ENCODE peak calls at places on chromosomes 13 and 19, in nine cellular contexts. F is ovary; X is naive thymus-derived CD4-positive, alpha-beta T cell; G is aorta; Y is substantia nigra; O is thoracic aorta; V is WERI-Rb-1; S is GM23338; M is CD8-positive, alpha-beta T cell. U is an unnamed sample.

GRCh38 chr13:91297503-91297902 is 50.0 kb upstream of the MIR17HG start:
- DNase-seq in Y (no peak), M (no peak), F (no peak), G (no peak), O (no peak), V (no peak), S (no peak), X (no peak), U (no peak)

GRCh38 chr13:20828540-20829364 is 55.0 kb upstream of the EEF1AKMT1 start:
- DNase-seq in S (peak; percentile 87), V (peak; percentile 30), G (no peak), Y (no peak), X (no peak), O (no peak), F (no peak), M (peak; percentile 43), U (peak; percentile 52)

GRCh38 chr19:54473071-54473941 is at the start of gene CDC42EP5:
- DNase-seq in O (no peak), F (peak; percentile 61), V (no peak), G (peak; percentile 91), S (peak; percentile 46), Y (no peak), M (no peak), X (no peak), U (no peak)

GRCh38 chr13:37657134-37657533 is 58.6 kb upstream of the POSTN start:
- DNase-seq in V (no peak), M (no peak), F (no peak), X (no peak), G (no peak), S (no peak), O (no peak), Y (no peak), U (no peak)

GRCh38 chr13:98575009-98575866 is 1.7 kb downstream of the STK24 start:
- DNase-seq in V (no peak), F (no peak), O (no peak), S (no peak), M (no peak), X (no peak), Y (no peak), G (no peak), U (no peak)

GRCh38 chr13:107834717-107835116 is 380.6 kb downstream of the LIG4 start:
- DNase-seq in Y (no peak), F (no peak), M (no peak), G (no peak), O (no peak), X (no peak), V (no peak), S (no peak), U (no peak)

GRCh38 chr13:96726651-96727050 is 267.6 kb downstream of the OXGR1 start:
- DNase-seq in X (no peak), M (no peak), V (no peak), Y (no peak), F (no peak), G (no peak), S (no peak), O (no peak), U (no peak)

GRCh38 chr19:47004012-47004465 is 15.6 kb upstream of the NPAS1 start:
- DNase-seq in F (no peak), V (no peak), O (no peak), X (no peak), S (no peak), G (no peak), Y (no peak), M (no peak), U (no peak)

GRCh38 chr13:76004411-76004810 is 368.3 kb downstream of the LMO7 start:
- DNase-seq in G (no peak), S (no peak), V (no peak), O (no peak), F (no peak), X (no peak), M (no peak), Y (no peak), U (no peak)

GRCh38 chr13:95411641-95412040 is 110.4 kb upstream of the ABCC4 start:
- DNase-seq in Y (no peak), M (no peak), F (no peak), S (no peak), X (no peak), G (no peak), O (no peak), V (no peak), U (no peak)

GRCh38 chr19:35040474-35040825 is 1.1 kb upstream of the HPN start:
- DNase-seq in O (no peak), G (no peak), X (no peak), S (no peak), Y (no peak), F (peak; percentile 65), M (no peak), V (no peak), U (no peak)
- H3K27ac ChIP-seq in O (no peak overlapping the region), G (no peak overlapping the region), X (no peak overlapping the region), S (peak overlapping the region; percentile 80), Y (peak overlapping the region; percentile 82), F (peak overlapping the region; percentile 82), M (no peak overlapping the region), V (peak overlapping the region; percentile 77), U (no peak overlapping the region)

GRCh38 chr13:51396352-51396751 is 56.5 kb downstream of the INTS6 start:
- DNase-seq in M (no peak), G (no peak), V (no peak), F (no peak), S (no peak), O (no peak), X (no peak), Y (no peak), U (no peak)
- H3K27ac ChIP-seq in M (no peak overlapping the region), G (no peak overlapping the region), V (no peak overlapping the region), F (no peak overlapping the region), S (peak overlapping the region; percentile 20), O (peak overlapping the region; percentile 58), X (no peak overlapping the region), Y (no peak overlapping the region), U (no peak overlapping the region)

GRCh38 chr19:17302391-17303166 is 646 bp downstream of the ABHD8 start:
- DNase-seq in Y (no peak), G (peak; percentile 75), S (peak; percentile 72), F (peak; percentile 76), O (no peak), X (no peak), M (peak; percentile 28), V (no peak), U (no peak)

GRCh38 chr19:17305211-17305516 is 508 bp upstream of the MRPL34 start:
- DNase-seq in M (no peak), Y (no peak), X (no peak), S (no peak), V (no peak), G (no peak), F (no peak), O (no peak), U (no peak)

GRCh38 chr19:17304386-17305047 is 1.2 kb upstream of the MRPL34 start:
- DNase-seq in V (no peak), F (no peak), O (no peak), X (no peak), M (no peak), S (no peak), G (no peak), Y (no peak), U (no peak)

GRCh38 chr19:17303940-17304267 is 679 bp upstream of the ABHD8 start:
- DNase-seq in Y (no peak), X (no peak), S (no peak), F (no peak), O (no peak), M (no peak), G (no peak), V (no peak), U (no peak)

DNA sequence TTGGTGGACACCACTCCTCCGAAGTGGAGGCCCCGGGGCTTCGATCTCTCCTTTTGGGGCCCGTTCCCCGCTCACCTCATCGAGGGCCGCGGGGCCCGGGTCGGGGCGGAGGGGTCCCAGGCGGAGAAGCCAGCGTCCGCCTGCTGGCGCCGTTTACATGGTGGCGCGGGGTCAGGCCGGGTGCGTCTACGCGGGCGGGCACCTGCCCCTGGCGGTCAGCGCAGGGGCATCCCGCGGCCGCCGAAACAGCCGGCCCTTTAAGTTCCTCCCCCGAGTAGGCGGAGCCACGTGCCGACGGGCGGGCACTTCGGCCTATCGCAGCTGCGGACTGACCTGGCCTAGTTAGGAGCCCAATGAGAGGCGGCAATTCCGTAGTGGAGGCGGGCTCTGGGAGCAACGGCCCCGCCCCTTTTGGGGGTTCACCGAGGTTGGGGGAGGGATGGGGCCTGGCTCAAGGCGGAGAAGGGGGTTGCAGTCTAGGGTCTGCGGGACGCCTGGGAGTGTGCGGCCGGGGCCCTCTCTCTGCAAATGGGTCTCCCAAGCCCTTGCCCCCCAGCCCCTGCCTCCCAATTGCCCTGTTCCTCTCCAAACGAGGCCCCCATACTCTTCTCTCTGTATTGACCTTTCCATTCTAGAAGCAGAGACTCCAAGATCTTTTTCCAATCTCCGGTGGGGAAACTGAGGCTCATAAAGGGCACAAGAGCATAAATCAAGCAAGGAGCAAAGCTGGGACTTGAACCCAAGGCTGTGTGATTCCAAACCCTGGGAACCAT is at the start of gene ABHD8:
- DNase-seq in X (peak; percentile 94), G (peak; percentile 98), V (peak; percentile 97), S (peak; percentile 99), Y (peak; percentile 85), F (peak; percentile 98), M (peak; percentile 94), O (peak; percentile 85), U (peak; percentile 45)
- H3K27ac ChIP-seq in X (peak within 1 kb of the TSS; percentile 85), G (no peak within 1 kb of the TSS), V (peak within 1 kb of the TSS; percentile 84), S (peak within 1 kb of the TSS; percentile 67), Y (peak within 1 kb of the TSS; percentile 53), F (peak within 1 kb of the TSS; percentile 59), M (peak within 1 kb of the TSS; percentile 58), O (peak within 1 kb of the TSS; percentile 57), U (no peak within 1 kb of the TSS)

GRCh38 chr19:38707512-38708114 is 36.7 kb downstream of the CAPN12 start:
- DNase-seq in S (no peak), G (no peak), Y (no peak), V (no peak), F (peak; percentile 65), M (no peak), O (no peak), X (no peak), U (no peak)
- H3K27ac ChIP-seq in S (no peak overlapping the region), G (no peak overlapping the region), Y (peak overlapping the region; percentile 86), V (no peak overlapping the region), F (no peak overlapping the region), M (no peak overlapping the region), O (peak overlapping the region; percentile 81), X (no peak overlapping the region), U (no peak overlapping the region)

DNA sequence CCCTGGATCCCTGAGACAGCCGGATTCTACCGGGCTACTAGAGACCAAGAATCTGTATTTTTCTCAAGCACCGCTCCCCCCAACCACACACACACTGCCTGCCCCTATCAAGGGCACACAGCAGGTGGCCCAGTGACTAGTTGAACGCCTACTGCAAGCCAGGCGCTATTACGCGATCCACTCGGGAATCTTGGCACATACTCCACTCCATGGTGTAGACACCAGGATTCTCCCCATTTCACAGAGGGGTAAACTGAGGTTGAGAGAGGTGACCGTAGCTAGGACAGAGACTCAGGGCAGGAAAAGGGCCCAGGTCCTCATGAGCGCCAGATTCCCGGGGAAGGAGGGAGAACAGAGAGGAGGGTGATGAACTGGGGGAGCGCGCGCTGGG is 481 bp upstream of the SHFL start:
- DNase-seq in F (no peak), X (no peak), O (no peak), Y (no peak), V (no peak), M (no peak), S (peak; percentile 29), G (no peak), U (peak; percentile 24)
- H3K27ac ChIP-seq in F (no peak overlapping the region), X (peak overlapping the region; percentile 90), O (peak overlapping the region; percentile 82), Y (peak overlapping the region; percentile 80), V (no peak overlapping the region), M (peak overlapping the region; percentile 73), S (no peak overlapping the region), G (no peak overlapping the region), U (peak overlapping the region; percentile 78)